ENCODE peak calls at places on chromosomes 6 and 20, in four cellular contexts. L is tibial nerve, O is psoas muscle, S is esophagus squamous epithelium. Y is an unnamed sample.

GRCh38 chr6:90284745-90285481 is 11.7 kb downstream of the BACH2 start:
- DNase-seq in L (no peak), O (no peak), S (no peak), Y (no peak)

GRCh38 chr6:127539292-127539691 is 20.2 kb upstream of the MTCL3 start:
- DNase-seq in L (no peak), O (no peak), S (no peak), Y (no peak)

GRCh38 chr20:50146732-50147662 is 6.5 kb downstream of the PEDS1 start:
- DNase-seq in L (no peak), O (peak; percentile 56), S (no peak), Y (peak; percentile 52)

GRCh38 chr6:107714104-107714503 is 110.0 kb downstream of the SCML4 start:
- DNase-seq in L (no peak), O (no peak), S (no peak), Y (no peak)

GRCh38 chr6:107957165-107957908 is 671 bp downstream of the SEC63 start:
- DNase-seq in L (peak; percentile 48), O (peak; percentile 37), S (no peak), Y (peak; percentile 23)

GRCh38 chr6:43840490-43841218 is 70.6 kb downstream of the VEGFA start:
- DNase-seq in L (no peak), O (no peak), S (no peak), Y (no peak)

GRCh38 chr6:135557582-135557981 is 60.0 kb upstream of the AHI1 start:
- DNase-seq in L (no peak), O (no peak), S (no peak), Y (no peak)

GRCh38 chr20:63886054-63886419 is 8.9 kb upstream of the DNAJC5 start:
- DNase-seq in L (no peak), O (no peak), S (no peak), Y (no peak)

GRCh38 chr6:113466526-113466925 is 390.6 kb upstream of the MARCKS start:
- DNase-seq in L (no peak), O (no peak), S (no peak), Y (no peak)

GRCh38 chr6:7112741-7113313 is 5.1 kb downstream of the RREB1 start:
- DNase-seq in L (no peak), O (no peak), S (no peak), Y (no peak)

GRCh38 chr6:42545226-42545773 is 18.5 kb upstream of the UBR2 start:
- DNase-seq in L (no peak), O (no peak), S (no peak), Y (no peak)

GRCh38 chr20:51712501-51713212 is 55.5 kb downstream of the ATP9A start:
- DNase-seq in L (no peak), O (peak; percentile 23), S (no peak), Y (no peak)

GRCh38 chr6:132131777-132132176 is 180.6 kb upstream of the CCN2 start:
- DNase-seq in L (no peak), O (peak; percentile 19), S (no peak), Y (no peak)

GRCh38 chr20:47016068-47016664 is 121.5 kb downstream of the EYA2 start:
- DNase-seq in L (no peak), O (no peak), S (no peak), Y (no peak)

GRCh38 chr6:6695711-6696048 is 107.2 kb downstream of the LY86 start:
- DNase-seq in L (no peak), O (no peak), S (no peak), Y (no peak)

GRCh38 chr6:3610206-3610605 is 141.3 kb downstream of the PXDC1 start:
- DNase-seq in L (no peak), O (no peak), S (no peak), Y (no peak)

GRCh38 chr20:57749131-57749690 is 39.4 kb upstream of the PMEPA1 start:
- DNase-seq in L (no peak), O (no peak), S (no peak), Y (no peak)

GRCh38 chr6:44489912-44490604 is 102.6 kb downstream of the CDC5L start:
- DNase-seq in L (peak; percentile 55), O (peak; percentile 32), S (no peak), Y (no peak)

GRCh38 chr20:37571033-37571432 is 43.4 kb upstream of the BLCAP start:
- DNase-seq in L (no peak), O (no peak), S (no peak), Y (no peak)

GRCh38 chr6:148272084-148272483 is 70.6 kb upstream of the SASH1 start:
- DNase-seq in L (no peak), O (no peak), S (no peak), Y (no peak)

GRCh38 chr20:58005581-58006345 is 222.7 kb downstream of the ANKRD60 start:
- DNase-seq in L (no peak), O (no peak), S (no peak), Y (no peak)

DNA sequence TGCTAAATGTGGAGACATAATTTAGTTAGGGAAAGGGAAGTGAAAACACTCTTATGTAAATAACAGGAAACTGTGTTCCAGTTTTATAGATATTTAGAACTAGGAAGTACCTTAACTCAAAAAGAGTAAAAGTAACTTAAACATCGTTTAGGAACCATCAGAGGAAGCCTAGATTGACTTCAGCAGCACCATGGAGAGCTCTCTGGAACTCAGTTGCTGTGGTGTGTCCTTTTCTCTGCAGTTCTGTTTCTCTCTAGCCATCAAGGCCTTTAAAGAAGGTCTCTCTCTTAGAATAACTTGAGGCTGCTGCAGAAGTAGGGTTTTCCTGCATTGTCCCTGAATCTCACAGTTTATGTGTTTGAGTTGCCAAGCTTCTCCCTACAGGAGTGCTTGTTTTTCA is 26.9 kb downstream of the CLVS2 start:
- DNase-seq in L (no peak), O (no peak), S (no peak), Y (no peak)
- H3K9me3 ChIP-seq in L (no peaks in the 10 kb centered on the region), O (no peaks in the 10 kb centered on the region), S (no peaks in the 10 kb centered on the region), Y (no peaks in the 10 kb centered on the region)

GRCh38 chr6:281469-282103 is 10.7 kb upstream of the DUSP22 start:
- DNase-seq in L (no peak), O (no peak), S (no peak), Y (no peak)

GRCh38 chr6:279630-280029 is 12.7 kb upstream of the DUSP22 start:
- DNase-seq in L (no peak), O (no peak), S (no peak), Y (no peak)

GRCh38 chr6:280775-281468 is 11.4 kb upstream of the DUSP22 start:
- DNase-seq in L (peak; percentile 3), O (no peak), S (no peak), Y (no peak)

GRCh38 chr6:277746-278145 is 14.5 kb upstream of the DUSP22 start:
- DNase-seq in L (no peak), O (no peak), S (no peak), Y (no peak)

DNA sequence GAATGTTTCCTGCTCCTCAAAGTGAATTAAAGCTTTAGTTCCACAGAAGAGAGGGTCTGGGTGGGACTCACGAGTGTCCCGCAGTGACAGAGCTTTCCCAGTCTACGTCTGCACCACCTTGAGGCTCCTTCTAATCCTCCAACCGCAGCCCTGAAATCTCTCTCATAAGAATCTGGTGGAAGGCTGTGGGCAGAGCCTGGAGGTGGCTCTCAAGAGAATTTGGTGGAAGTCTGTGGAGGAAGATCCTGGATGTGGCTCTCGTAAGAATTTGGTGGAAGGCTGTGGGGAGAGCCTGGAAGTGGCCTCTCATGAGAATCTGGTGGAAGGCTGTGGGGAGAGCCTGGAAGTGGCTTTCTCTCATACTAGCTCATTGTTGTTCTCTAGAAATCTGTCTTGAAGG is 13.8 kb upstream of the DUSP22 start:
- DNase-seq in L (no peak), O (no peak), S (no peak), Y (no peak)
- H3K9me3 ChIP-seq in L (no peaks in the 10 kb centered on the region), O (no peaks in the 10 kb centered on the region), S (no peaks in the 10 kb centered on the region), Y (no peaks in the 10 kb centered on the region)

DNA sequence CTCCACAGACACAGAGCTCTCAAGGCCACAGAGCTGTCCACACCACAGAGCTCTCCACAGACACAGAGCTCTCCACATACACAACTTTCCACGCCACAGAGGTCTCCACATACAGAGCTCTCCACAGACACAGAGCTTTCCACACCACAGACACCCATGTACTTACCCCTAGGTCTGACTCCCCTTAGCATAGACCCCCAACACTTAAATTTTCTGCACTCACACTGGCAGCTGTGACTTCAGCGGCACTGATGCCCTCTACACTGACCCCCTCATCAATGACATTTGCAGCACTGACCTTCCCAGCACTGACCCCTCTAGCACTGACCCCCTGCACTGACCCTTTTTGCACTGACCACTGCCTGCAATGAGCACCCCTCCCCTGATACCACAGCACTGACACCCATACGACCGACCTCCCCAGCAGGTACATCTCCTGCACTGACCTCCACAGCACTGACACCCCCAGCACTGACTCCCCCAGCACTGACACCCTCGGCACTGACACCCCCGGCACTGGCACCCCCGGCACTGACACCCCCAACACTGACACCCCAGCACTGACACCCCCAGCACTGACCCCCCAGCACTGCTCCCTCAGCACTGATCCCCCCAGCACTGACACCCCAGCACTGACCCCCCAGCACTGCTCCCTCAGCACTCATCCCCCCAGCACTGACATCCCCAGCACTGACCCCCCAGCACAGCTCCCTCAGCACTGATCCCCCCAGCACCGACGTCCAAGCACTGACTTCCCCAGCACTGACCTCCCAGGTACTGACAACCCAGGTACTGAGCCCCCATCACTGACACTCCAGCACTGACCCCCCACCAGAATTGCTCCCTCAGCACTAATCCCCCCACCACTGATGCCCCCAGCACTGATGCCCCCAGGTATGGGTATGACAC is 56.5 kb downstream of the ERMARD start:
- DNase-seq in L (no peak), O (no peak), S (no peak), Y (no peak)
- H3K9me3 ChIP-seq in L (no peaks in the 10 kb centered on the region), O (no peaks in the 10 kb centered on the region), S (no peaks in the 10 kb centered on the region), Y (no peaks in the 10 kb centered on the region)

GRCh38 chr6:30287139-30287538 is 39.6 kb upstream of the TRIM39 start:
- DNase-seq in L (no peak), O (no peak), S (no peak), Y (no peak)

GRCh38 chr6:30282522-30282921 is 44.2 kb upstream of the TRIM39 start:
- DNase-seq in L (no peak), O (no peak), S (no peak), Y (no peak)

DNA sequence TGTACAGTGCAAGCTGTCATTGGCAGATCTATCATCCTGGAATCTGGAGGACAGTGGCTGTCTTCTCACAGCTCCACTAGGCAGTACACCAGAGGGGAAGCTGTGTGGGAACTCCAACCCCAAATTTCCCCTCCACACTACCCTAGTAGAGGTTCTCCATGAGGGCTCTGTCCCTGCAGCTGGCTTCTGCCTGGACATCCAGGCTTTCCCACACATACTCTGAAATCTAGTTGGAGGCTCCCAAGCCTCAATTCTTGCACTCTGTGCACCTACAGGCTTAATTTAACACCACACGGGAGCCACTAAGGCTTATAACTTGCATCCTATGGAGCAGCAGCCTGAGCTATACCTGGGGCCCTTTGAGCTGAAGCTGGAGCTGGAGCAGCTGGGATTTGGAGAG is 43.0 kb upstream of the TRIM39 start:
- DNase-seq in L (no peak), O (no peak), S (no peak), Y (no peak)
- H3K9me3 ChIP-seq in L (peaks cover 100% of the 10 kb centered on the region), O (peaks cover 84% of the 10 kb centered on the region), S (peaks cover 92% of the 10 kb centered on the region), Y (peaks cover 28% of the 10 kb centered on the region)

GRCh38 chr6:9361749-9362148 is 926.4 kb upstream of the SLC35B3 start:
- DNase-seq in L (no peak), O (no peak), S (no peak), Y (no peak)
- H3K9me3 ChIP-seq in L (peaks cover 8% of the 10 kb centered on the region), O (peaks cover 13% of the 10 kb centered on the region), S (peaks cover 7% of the 10 kb centered on the region), Y (no peaks in the 10 kb centered on the region)

GRCh38 chr6:168284187-168284586 is 35.4 kb downstream of the DACT2 start:
- DNase-seq in L (no peak), O (no peak), S (no peak), Y (no peak)
- H3K9me3 ChIP-seq in L (no peaks in the 10 kb centered on the region), O (no peaks in the 10 kb centered on the region), S (no peaks in the 10 kb centered on the region), Y (no peaks in the 10 kb centered on the region)

Y was measured in T-helper 17 cell.